ENCODE peak calls at places on chromosomes 2 and 18, in six cellular contexts. J is IMR-90, Z is H9, S is H1, U is trophoblast cell, V is mesenchymal stem cell. K is an unnamed sample.

GRCh38 chr2:234071664-234072063 is 21.2 kb downstream of the SPP2 start:
- DNase-seq in V (no peak), U (no peak), J (no peak), Z (no peak), S (no peak), K (no peak)

GRCh38 chr18:50161806-50162205 is 33.1 kb downstream of the MYO5B start:
- DNase-seq in U (peak; percentile 88), J (no peak), Z (no peak), S (no peak), V (no peak), K (no peak)

GRCh38 chr2:64260817-64261216 is 116.6 kb upstream of the PELI1 start:
- DNase-seq in S (no peak), J (no peak), V (peak; percentile 51), Z (no peak), U (peak; percentile 18), K (no peak)

GRCh38 chr2:9370746-9371145 is 52.6 kb downstream of the ITGB1BP1 start:
- DNase-seq in J (no peak), S (no peak), U (no peak), Z (no peak), V (no peak), K (no peak)

GRCh38 chr18:7116001-7116831 is 1.4 kb downstream of the LAMA1 start:
- DNase-seq in U (peak; percentile 14), Z (peak; percentile 53), S (peak; percentile 52), V (peak; percentile 2), J (peak; percentile 38), K (peak; percentile 69)

GRCh38 chr2:215542690-215543089 is 106.8 kb upstream of the FN1 start:
- DNase-seq in V (no peak), S (no peak), J (no peak), U (no peak), Z (no peak), K (no peak)

GRCh38 chr2:151388011-151388410 is 21.7 kb upstream of the RIF1 start:
- DNase-seq in J (no peak), Z (no peak), V (no peak), U (no peak), S (no peak), K (no peak)

GRCh38 chr2:137380610-137381009 is 583.7 kb upstream of the HNMT start:
- DNase-seq in J (no peak), S (no peak), V (no peak), U (no peak), Z (no peak), K (no peak)

GRCh38 chr2:26009567-26009963 is 24.3 kb upstream of the RAB10 start:
- DNase-seq in V (no peak), Z (no peak), U (no peak), S (no peak), J (no peak), K (no peak)

GRCh38 chr2:200442471-200442870 is 67.4 kb downstream of the KCTD18 start:
- DNase-seq in U (peak; percentile 7), V (peak; percentile 72), S (no peak), J (peak; percentile 86), Z (no peak), K (no peak)

GRCh38 chr2:174761837-174762236 is 2.4 kb downstream of the CHRNA1 start:
- DNase-seq in V (peak; percentile 37), U (peak; percentile 75), S (no peak), Z (no peak), J (peak; percentile 86), K (no peak)

GRCh38 chr2:32960647-32961403 is 14.1 kb downstream of the LTBP1 start:
- DNase-seq in J (no peak), S (no peak), U (no peak), Z (no peak), V (no peak), K (no peak)

GRCh38 chr2:140696449-140696848 is 1434.4 kb downstream of the LRP1B start:
- DNase-seq in Z (peak; percentile 38), V (no peak), S (no peak), J (no peak), U (no peak), K (no peak)

GRCh38 chr2:105510761-105511669 is 112.2 kb upstream of the FHL2 start:
- DNase-seq in Z (no peak), U (peak; percentile 84), S (no peak), J (peak; percentile 50), V (peak; percentile 87), K (no peak)

GRCh38 chr2:197090713-197091367 is 164.3 kb upstream of the PGAP1 start:
- DNase-seq in V (no peak), J (no peak), Z (peak; percentile 39), U (no peak), S (peak; percentile 48), K (no peak)

GRCh38 chr2:154591294-154591693 is 107.2 kb upstream of the KCNJ3 start:
- DNase-seq in V (no peak), J (no peak), Z (no peak), S (no peak), U (no peak), K (no peak)

GRCh38 chr2:234165421-234165820 is 114.9 kb downstream of the SPP2 start:
- DNase-seq in J (peak; percentile 35), Z (no peak), V (peak; percentile 24), U (peak; percentile 81), S (no peak), K (no peak)

GRCh38 chr2:169388161-169388560 is 25.8 kb upstream of the LRP2 start:
- DNase-seq in J (no peak), V (no peak), S (no peak), U (no peak), Z (no peak), K (no peak)

GRCh38 chr18:13566941-13567762 is 159.2 kb downstream of the FAM210A start:
- DNase-seq in U (peak; percentile 43), S (no peak), V (no peak), J (no peak), Z (no peak), K (no peak)

GRCh38 chr2:5915926-5916325 is 223.7 kb downstream of the SOX11 start:
- DNase-seq in V (peak; percentile 57), Z (peak; percentile 69), J (peak; percentile 54), U (peak; percentile 63), S (peak; percentile 85), K (no peak)

GRCh38 chr2:122514451-122514996 is 759.1 kb downstream of the TSN start:
- DNase-seq in Z (no peak), U (no peak), S (no peak), V (peak; percentile 6), J (no peak), K (no peak)

GRCh38 chr2:241764272-241765241 is 12.1 kb upstream of the GAL3ST2 start:
- DNase-seq in U (no peak), S (peak; percentile 57), Z (peak; percentile 42), V (no peak), J (no peak), K (no peak)

GRCh38 chr2:157245441-157246211 is 11.9 kb upstream of the GALNT5 start:
- DNase-seq in J (peak; percentile 20), U (no peak), V (no peak), S (no peak), Z (no peak), K (no peak)

GRCh38 chr2:109242654-109243331 is 113.8 kb downstream of the SH3RF3 start:
- DNase-seq in Z (no peak), U (peak; percentile 58), J (peak; percentile 94), V (peak; percentile 71), S (no peak), K (no peak)

GRCh38 chr18:45081579-45082181 is 401.0 kb downstream of the SETBP1 start:
- DNase-seq in U (peak; percentile 92), S (no peak), Z (no peak), V (no peak), J (no peak), K (no peak)

GRCh38 chr2:17966793-17967192 is 88.3 kb downstream of the KCNS3 start:
- DNase-seq in V (no peak), Z (no peak), J (no peak), S (no peak), U (no peak), K (no peak)

GRCh38 chr2:227772932-227773331 is 27.2 kb downstream of the SCYGR8 start:
- DNase-seq in Z (no peak), U (no peak), V (no peak), S (no peak), J (no peak), K (no peak)

GRCh38 chr2:143398701-143399260 is 269.6 kb downstream of the ARHGAP15 start:
- DNase-seq in V (peak; percentile 3), J (no peak), Z (no peak), S (no peak), U (no peak), K (no peak)

GRCh38 chr2:186599186-186599778 is 9.4 kb downstream of the ITGAV start:
- DNase-seq in S (no peak), U (no peak), V (no peak), Z (no peak), J (peak; percentile 23), K (no peak)

GRCh38 chr2:181396575-181397062 is 60.6 kb upstream of the ITGA4 start:
- DNase-seq in Z (no peak), J (no peak), U (peak; percentile 69), S (no peak), V (peak; percentile 55), K (no peak)

GRCh38 chr2:167859676-167860075 is 387.7 kb downstream of the STK39 start:
- DNase-seq in V (no peak), J (no peak), U (no peak), S (no peak), Z (no peak), K (no peak)
- H4K91ac ChIP-seq in V (no peak overlapping the region), J (no peak overlapping the region), U (no peak overlapping the region), S (no peak overlapping the region), Z (no peak overlapping the region), K (no peak overlapping the region)

GRCh38 chr2:207408086-207408794 is 121.5 kb upstream of the CREB1 start:
- DNase-seq in V (no peak), S (no peak), Z (no peak), U (no peak), J (no peak), K (no peak)
- H3K4me2 ChIP-seq in V (no peak overlapping the region), S (no peak overlapping the region), Z (no peak overlapping the region), U (no peak overlapping the region), J (no peak overlapping the region), K (no peak overlapping the region)

DNA sequence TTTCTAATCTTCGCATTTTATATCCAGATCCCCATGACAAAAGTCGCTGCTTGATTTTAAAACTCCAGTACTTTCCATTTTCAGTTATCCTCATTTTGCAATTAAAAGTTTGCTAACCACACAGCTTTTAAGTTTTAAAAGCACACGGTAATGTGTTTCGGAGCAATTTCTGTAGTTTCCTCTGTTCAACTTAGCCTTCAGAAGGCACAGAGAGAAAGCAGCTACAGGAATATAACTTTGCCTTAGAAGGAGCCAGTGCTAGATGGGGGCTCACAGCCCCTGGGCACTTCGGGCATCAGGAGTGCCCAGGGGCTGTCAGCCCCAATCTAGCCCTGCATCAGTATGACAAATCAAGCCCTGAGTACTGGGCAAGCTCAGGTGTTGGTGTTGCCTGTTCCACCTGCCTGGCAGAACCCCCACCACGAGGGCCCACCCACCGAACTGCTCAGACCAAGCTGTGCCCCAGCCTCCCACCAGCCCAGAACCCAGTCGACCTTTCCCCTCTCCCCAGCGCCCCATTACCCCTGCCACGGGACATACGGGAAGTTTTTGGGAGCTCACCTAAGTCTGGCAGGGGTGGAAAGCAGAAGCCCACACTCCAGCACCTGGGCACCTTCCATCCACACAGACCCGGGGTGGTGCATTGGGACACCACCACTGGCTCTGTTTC is 47.3 kb downstream of the TRABD2A start:
- DNase-seq in Z (no peak), V (no peak), S (no peak), J (no peak), U (no peak), K (no peak)
- H4K91ac ChIP-seq in Z (no peak overlapping the region), V (no peak overlapping the region), S (no peak overlapping the region), J (no peak overlapping the region), U (no peak overlapping the region), K (peak overlapping the region; percentile 62)

DNA sequence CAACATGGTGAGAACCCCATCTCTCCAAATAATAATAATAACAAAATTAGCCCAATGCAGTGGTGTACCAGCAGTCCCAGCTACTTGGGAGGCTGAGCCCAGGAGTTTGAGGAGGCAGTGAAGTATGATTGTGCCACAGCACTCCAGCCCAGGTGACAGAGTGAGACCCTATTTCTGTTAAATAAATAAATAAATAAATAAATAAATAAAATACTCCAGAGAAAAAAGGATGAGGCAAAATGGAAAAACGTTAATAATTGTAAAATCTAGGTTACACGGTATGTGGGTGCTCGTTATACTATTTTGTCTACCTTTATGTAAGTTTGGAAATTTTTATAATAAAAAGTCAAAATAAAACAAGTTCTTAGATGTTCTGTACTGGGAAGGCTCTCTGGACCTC is 8.6 kb upstream of the EMX1 start:
- DNase-seq in S (no peak), V (no peak), Z (no peak), J (no peak), U (no peak), K (no peak)
- H3K4me2 ChIP-seq in S (no peak overlapping the region), V (no peak overlapping the region), Z (no peak overlapping the region), J (no peak overlapping the region), U (no peak overlapping the region), K (no peak overlapping the region)

K was measured in neuronal stem cell.